ENCODE peak calls at places on chromosomes 11 and 22, in four cellular contexts. V, N, R and Q are unnamed samples.

GRCh38 chr22:47374901-47375575 is 612.6 kb downstream of the TBC1D22A start:
- DNase-seq in R (no peak), V (no peak), N (no peak), Q (no peak)

GRCh38 chr11:68575025-68575665 is 109.2 kb upstream of the GAL start:
- DNase-seq in V (no peak), R (no peak), N (no peak), Q (no peak)

GRCh38 chr11:43282607-43283440 is 29.0 kb upstream of the API5 start:
- DNase-seq in R (no peak), V (no peak), N (peak; percentile 66), Q (peak; percentile 56)

GRCh38 chr11:122439911-122440782 is 215.4 kb upstream of the UBASH3B start:
- DNase-seq in R (no peak), N (no peak), V (no peak), Q (peak; percentile 48)

GRCh38 chr22:31952459-31952858 is 8.1 kb downstream of the YWHAH start:
- DNase-seq in V (no peak), R (no peak), N (no peak), Q (no peak)

GRCh38 chr11:75762885-75763284 is 5.7 kb upstream of the DGAT2 start:
- DNase-seq in R (no peak), N (no peak), V (no peak), Q (no peak)

GRCh38 chr22:46972256-46972655 is 209.8 kb downstream of the TBC1D22A start:
- DNase-seq in V (no peak), N (no peak), R (no peak), Q (no peak)

GRCh38 chr11:128450882-128451647 is 136.3 kb downstream of the ETS1 start:
- DNase-seq in N (no peak), V (no peak), R (no peak), Q (no peak)

GRCh38 chr11:33835143-33835878 is 56.6 kb downstream of the LMO2 start:
- DNase-seq in N (no peak), R (no peak), V (peak; percentile 3), Q (peak; percentile 39)

GRCh38 chr11:71164186-71164585 is 88.2 kb downstream of the SHANK2 start:
- DNase-seq in N (no peak), V (no peak), R (no peak), Q (no peak)

GRCh38 chr11:128318856-128319474 is 268.4 kb downstream of the ETS1 start:
- DNase-seq in V (peak; percentile 93), N (no peak), R (no peak), Q (no peak)

GRCh38 chr11:14454861-14455632 is 44.6 kb downstream of the COPB1 start:
- DNase-seq in V (no peak), R (no peak), N (peak; percentile 17), Q (peak; percentile 39)

GRCh38 chr22:37636186-37636948 is 3.1 kb upstream of the SH3BP1 start:
- DNase-seq in V (no peak), R (no peak), N (no peak), Q (no peak)
- TF ChIP-seq NRF1 in V (no peak), R (no peak), N (no peak), Q (no peak)

DNA sequence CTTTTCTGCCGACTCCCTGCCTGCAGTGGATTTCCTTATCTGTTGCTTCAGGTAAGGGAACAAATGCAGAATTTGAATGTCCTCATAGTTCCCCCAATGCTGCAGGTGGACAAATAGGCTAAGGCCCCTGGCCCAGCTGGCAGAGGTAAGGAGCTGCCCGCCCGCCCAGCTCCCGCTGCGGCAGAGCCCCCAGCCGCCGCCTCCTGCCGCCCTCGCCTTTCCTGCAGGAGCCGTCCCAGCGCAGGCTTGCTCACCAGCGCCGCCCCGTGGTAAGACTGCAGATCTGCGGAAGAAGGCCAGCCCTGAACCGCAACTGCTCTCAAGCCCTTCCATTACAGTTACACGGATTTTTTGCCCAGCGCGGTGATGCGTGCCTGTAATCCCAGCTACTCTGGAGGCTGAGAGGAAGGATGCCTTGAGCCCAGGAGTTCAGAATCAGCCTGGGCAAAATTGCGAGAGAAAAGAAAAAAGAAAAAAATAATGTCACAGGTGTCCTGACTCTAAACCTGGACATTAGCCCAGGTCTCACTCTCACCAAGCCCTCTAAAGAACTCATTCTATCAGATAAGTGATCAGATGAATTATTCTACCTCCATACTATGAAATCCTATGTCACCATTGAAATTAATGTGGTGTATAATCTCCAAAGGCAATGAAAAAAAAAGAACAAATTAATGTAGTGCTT is 51.2 kb upstream of the EMID1 start:
- DNase-seq in N (peak; percentile 78), V (no peak), R (peak; percentile 39), Q (peak; percentile 91)
- H3K4me3 ChIP-seq in N (no peak overlapping the region), V (no peak overlapping the region), R (no peak overlapping the region), Q (peak overlapping the region; percentile 31)

GRCh38 chr11:2156416-2157182 is 4.4 kb downstream of the INS start:
- DNase-seq in V (no peak), R (no peak), N (peak; percentile 79), Q (peak; percentile 96)
- TF ChIP-seq NRF1 in V (no peak), R (no peak), N (no peak), Q (no peak)

DNA sequence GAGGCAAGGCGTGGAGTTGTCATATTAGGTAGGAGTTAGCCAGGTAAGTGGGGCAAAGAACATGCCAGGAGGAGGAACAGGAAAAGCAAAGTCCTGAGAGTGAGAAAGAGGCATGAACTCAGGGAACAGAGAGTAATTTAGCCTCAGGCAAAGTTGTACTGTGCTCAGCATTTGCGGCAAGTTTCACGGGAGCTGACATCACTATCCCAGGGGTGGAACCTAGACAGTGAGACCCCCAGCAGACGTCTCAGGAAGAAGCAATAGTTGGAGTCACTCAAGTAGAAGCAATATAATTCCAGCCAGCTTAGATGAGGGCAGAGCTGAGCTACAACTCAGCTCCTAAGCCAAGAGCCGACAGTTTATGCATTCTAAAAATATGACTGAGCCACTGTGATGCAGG is 426.0 kb upstream of the ISX start:
- DNase-seq in R (no peak), V (no peak), N (no peak), Q (no peak)
- H3K4me3 ChIP-seq in R (no peak overlapping the region), V (no peak overlapping the region), N (no peak overlapping the region), Q (no peak overlapping the region)